ENCODE peak calls at places on chromosomes 6 and 20, in five cellular contexts. B is PC-3; D is heart left ventricle; Z is CD8-positive, alpha-beta T cell; Q is uterus. F is an unnamed sample. For H3K4me1, the result is how much of the 10 kb centered on the place peaks cover.

GRCh38 chr6:157054531-157054979 is 268.8 kb downstream of the TMEM242 start:
- DNase-seq in D (no peak), Z (no peak), B (no peak), Q (no peak), F (no peak)

GRCh38 chr6:169487579-169488205 is 214.1 kb downstream of the WDR27 start:
- DNase-seq in Q (no peak), Z (no peak), B (peak), D (no peak), F (no peak)

GRCh38 chr6:4426916-4427315 is 291.5 kb upstream of the ECI2 start:
- DNase-seq in B (no peak), Z (no peak), Q (no peak), D (no peak), F (no peak)

GRCh38 chr20:18650224-18650623 is 62.4 kb downstream of the DTD1 start:
- DNase-seq in B (no peak), D (no peak), Z (no peak), Q (no peak), F (no peak)

GRCh38 chr6:41419385-41419784 is 84.0 kb downstream of the NCR2 start:
- DNase-seq in D (no peak), Z (no peak), Q (no peak), B (no peak), F (no peak)

GRCh38 chr6:140274548-140274947 is 900.1 kb upstream of the CITED2 start:
- DNase-seq in B (no peak), Q (no peak), D (no peak), Z (no peak), F (no peak)

GRCh38 chr6:90295854-90296345 is 743 bp downstream of the BACH2 start:
- DNase-seq in Z (peak), D (peak), Q (peak), B (peak), F (peak)

GRCh38 chr6:123805921-123806320 is 2.3 kb downstream of the NKAIN2 start:
- DNase-seq in D (no peak), Z (no peak), B (no peak), Q (no peak), F (no peak)

GRCh38 chr6:145903356-145904102 is 60.6 kb downstream of the SHPRH start:
- DNase-seq in Z (no peak), D (no peak), B (no peak), Q (no peak), F (no peak)

DNA sequence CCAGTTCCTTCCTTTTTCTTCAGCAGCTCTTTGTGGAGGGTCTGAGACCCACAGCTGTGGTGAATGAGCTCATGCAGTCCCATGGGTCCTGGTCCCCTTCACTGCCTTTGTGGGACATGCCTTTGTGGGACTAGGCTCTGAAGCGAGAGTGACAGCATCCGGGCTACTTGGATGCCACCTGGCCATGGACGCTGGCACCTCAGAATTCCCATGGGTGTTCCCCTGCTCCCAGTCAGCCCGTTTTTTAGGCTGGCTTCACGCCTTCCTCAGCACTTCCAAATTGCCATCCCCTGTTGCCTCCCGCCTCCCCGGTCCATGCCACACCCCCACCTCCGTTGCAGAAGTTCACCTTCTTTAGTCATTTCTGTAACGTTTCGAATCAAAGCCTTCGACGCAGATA is 45.1 kb downstream of the RAMACL start:
- DNase-seq in B (no peak), Z (no peak), Q (no peak), D (no peak), F (no peak)
- H3K4me3 ChIP-seq in B (no peak), Z (no peak), Q (no peak), D (peak), F (peak)

DNA sequence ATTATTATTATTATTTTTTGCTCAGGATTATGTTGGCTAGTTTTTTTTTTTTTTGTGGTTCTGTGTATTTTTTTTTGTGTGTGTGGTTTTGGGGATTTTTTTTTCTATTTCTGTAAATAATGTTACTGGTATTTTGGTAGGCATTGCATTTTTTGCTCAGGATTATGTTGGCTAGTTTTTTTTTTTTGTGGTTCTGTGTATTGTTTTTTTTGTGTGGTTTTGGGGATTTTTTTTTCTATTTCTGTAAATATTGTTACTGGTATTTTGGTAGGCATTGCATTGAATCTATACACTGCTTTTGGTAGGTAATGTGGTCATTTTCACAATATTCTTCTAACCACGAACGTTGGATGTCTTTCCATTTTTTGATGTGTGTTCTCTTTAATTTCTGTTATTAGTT is 17.4 kb downstream of the PHF3 start:
- DNase-seq in B (no peak), D (no peak), Q (no peak), Z (no peak), F (no peak)
- H3K4me1 ChIP-seq in B (under half), D (under half), Q (under half), Z (half or more), F (under half)

GRCh38 chr20:843908-844307 is 10.4 kb downstream of the FAM110A start:
- DNase-seq in B (no peak), Q (no peak), Z (no peak), D (no peak), F (no peak)

GRCh38 chr20:845967-846893 is 12.7 kb downstream of the FAM110A start:
- DNase-seq in B (no peak), D (peak), Q (no peak), Z (no peak), F (no peak)

GRCh38 chr20:842547-842940 is 9.0 kb downstream of the FAM110A start:
- DNase-seq in B (no peak), D (no peak), Q (no peak), Z (no peak), F (no peak)

GRCh38 chr20:845226-845868 is 11.8 kb downstream of the FAM110A start:
- DNase-seq in B (no peak), Q (no peak), Z (no peak), D (no peak), F (no peak)

GRCh38 chr20:844473-845225 is 11.1 kb downstream of the FAM110A start:
- DNase-seq in B (peak), D (peak), Z (peak), Q (peak), F (peak)
- H3K27ac ChIP-seq in B (no peak), D (no peak), Z (peak), Q (no peak), F (no peak)

GRCh38 chr6:73704260-73704659 is 8.3 kb downstream of the CD109 start:
- DNase-seq in Q (no peak), Z (no peak), D (no peak), B (peak), F (no peak)
- H3K4me3 ChIP-seq in Q (no peak), Z (no peak), D (no peak), B (peak), F (no peak)

GRCh38 chr20:44583179-44583578 is 800 bp downstream of the PKIG start:
- DNase-seq in Z (no peak), D (no peak), B (no peak), Q (no peak), F (no peak)

GRCh38 chr20:44586289-44586911 is 4.0 kb downstream of the PKIG start:
- DNase-seq in B (no peak), Z (no peak), D (no peak), Q (no peak), F (no peak)

GRCh38 chr20:44584103-44584690 is 1.8 kb downstream of the PKIG start:
- DNase-seq in Z (no peak), Q (no peak), D (no peak), B (no peak), F (no peak)

GRCh38 chr20:44586986-44587980 is 4.9 kb downstream of the PKIG start:
- DNase-seq in Z (no peak), B (no peak), D (no peak), Q (no peak), F (no peak)

GRCh38 chr20:44585042-44585968 is 2.9 kb downstream of the PKIG start:
- DNase-seq in B (no peak), D (no peak), Z (no peak), Q (no peak), F (peak)
- H3K4me1 ChIP-seq in B (under half), D (under half), Z (under half), Q (under half), F (half or more)

DNA sequence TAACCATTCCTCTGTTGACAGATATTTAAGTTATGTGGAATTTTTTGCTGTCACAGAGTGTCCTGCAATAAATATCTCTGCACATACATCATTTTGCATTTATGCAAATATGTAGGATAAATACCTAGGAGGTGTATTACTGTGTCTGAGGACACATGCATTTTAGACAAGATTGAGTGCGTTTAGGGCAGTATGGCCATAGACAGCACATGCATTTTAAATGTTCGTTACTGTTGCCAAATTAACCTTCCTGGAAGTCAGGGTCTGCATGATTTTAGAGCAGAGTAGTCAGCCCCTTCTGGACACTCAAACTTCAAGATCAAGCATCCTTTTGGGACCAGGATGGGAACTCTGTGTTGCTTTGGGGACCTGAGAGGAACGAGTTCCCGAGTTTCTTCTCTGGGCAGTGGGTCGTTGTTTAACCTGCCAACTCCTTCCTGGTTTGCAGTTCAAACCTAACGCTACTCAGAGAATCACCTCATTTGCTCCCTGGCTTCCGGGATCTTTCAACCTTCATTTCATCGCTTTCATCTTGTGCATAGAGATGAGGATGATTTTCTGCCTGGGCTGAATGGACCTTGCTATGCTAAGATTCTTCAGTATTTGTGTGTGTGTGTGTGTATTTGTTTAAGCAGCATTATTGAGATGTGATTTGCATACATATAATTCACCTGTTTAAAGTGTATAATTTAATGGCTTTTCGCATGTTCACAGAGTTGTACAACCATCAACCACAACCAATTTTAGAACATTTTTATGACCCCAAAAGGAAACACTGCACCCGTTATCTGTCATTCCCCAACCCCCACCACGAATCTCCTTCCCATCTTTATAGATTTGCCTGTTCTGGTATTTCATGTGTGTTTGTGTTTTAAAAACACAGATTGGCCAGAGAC is 9.8 kb downstream of the BCAS4 start:
- DNase-seq in Q (no peak), B (no peak), Z (no peak), D (no peak), F (peak)
- H3K27ac ChIP-seq in Q (no peak), B (no peak), Z (peak), D (no peak), F (no peak)

GRCh38 chr6:29751480-29751879 is 28.2 kb downstream of the HLA-F start:
- DNase-seq in B (no peak), D (no peak), Z (no peak), Q (no peak), F (no peak)

GRCh38 chr6:29747688-29748250 is 24.5 kb downstream of the HLA-F start:
- DNase-seq in Q (no peak), Z (no peak), B (no peak), D (no peak), F (no peak)

GRCh38 chr6:29748391-29749352 is 25.4 kb downstream of the HLA-F start:
- DNase-seq in B (peak), D (peak), Q (peak), Z (peak), F (peak)

GRCh38 chr6:29750709-29751108 is 27.5 kb downstream of the HLA-F start:
- DNase-seq in Q (no peak), Z (no peak), B (no peak), D (no peak), F (no peak)

DNA sequence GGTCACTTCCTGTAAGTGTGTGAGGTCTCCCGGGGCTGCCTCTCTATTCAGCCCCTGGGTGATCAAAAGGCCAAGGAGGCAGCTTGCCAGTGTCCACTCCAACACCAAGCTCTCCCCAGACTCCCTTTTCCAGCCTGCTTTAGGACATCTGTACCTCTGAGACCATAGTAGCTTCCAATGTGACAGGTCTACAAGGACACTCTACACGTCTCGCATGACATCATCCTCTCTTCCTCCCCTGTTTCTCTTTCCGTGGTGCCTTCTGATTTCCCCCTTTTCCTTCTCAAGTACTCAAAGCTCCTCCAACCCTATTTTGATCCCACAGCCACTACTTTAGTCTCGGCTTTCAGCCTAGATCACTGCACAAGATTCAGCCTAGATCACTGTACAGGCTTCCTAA is 26.4 kb downstream of the HLA-F start:
- DNase-seq in Z (no peak), D (no peak), B (no peak), Q (no peak), F (no peak)
- H3K4me3 ChIP-seq in Z (peak), D (peak), B (no peak), Q (no peak), F (peak)

DNA sequence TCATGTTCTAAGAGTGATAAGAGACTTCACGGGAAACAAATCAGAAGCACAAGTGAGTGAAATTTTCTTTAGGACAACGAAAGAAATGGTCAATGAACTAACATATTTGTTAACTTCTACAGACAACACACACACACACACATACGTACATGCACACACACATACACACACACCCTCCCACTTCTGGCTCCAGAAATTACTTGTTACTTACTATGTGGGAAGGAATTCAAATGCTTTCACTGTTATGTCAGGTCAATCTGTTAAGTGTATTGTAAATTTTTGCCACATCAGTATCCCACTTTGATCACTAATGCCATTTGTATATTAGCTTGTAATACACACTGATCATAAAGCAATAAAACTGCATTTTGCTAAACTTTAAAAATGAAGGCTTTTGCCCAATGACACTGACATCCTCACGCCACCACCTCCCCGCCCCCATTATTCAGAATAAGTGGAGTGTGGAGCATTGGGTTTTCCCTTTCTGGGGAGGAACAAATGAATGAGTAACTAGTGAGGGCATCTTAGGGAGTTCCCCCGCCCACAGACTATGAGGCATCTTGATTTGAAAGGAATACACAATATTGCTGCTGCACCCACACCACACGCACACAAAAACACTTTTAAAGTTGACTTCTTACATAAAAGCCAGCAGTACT is 76.2 kb downstream of the ATXN1 start:
- DNase-seq in Z (peak), D (no peak), B (peak), Q (no peak), F (no peak)
- H3K4me1 ChIP-seq in Z (under half), D (under half), B (half or more), Q (under half), F (half or more)

GRCh38 chr6:125986295-125986955 is at the start of gene TRMT11:
- DNase-seq in D (peak), B (peak), Z (peak), Q (peak), F (peak)

GRCh38 chr6:125988280-125988679 is 1.9 kb downstream of the TRMT11 start:
- DNase-seq in Q (no peak), Z (no peak), D (no peak), B (no peak), F (no peak)

GRCh38 chr6:125986956-125987617 is 747 bp downstream of the TRMT11 start:
- DNase-seq in Q (no peak), Z (no peak), D (no peak), B (peak), F (no peak)

GRCh38 chr6:125991653-125992052 is 5.3 kb downstream of the TRMT11 start:
- DNase-seq in B (no peak), D (no peak), Z (no peak), Q (no peak), F (no peak)

GRCh38 chr6:125989631-125990030 is 3.3 kb downstream of the TRMT11 start:
- DNase-seq in D (no peak), Q (no peak), Z (no peak), B (peak), F (no peak)
- H3K27ac ChIP-seq in D (no peak), Q (peak), Z (no peak), B (no peak), F (no peak)

GRCh38 chr20:60100780-60101179 is 142.6 kb downstream of the CDH26 start:
- DNase-seq in Z (no peak), B (no peak), D (no peak), Q (no peak), F (no peak)

GRCh38 chr20:60102665-60103210 is 144.5 kb downstream of the CDH26 start:
- DNase-seq in Z (no peak), Q (no peak), B (peak), D (no peak), F (no peak)

GRCh38 chr20:60101201-60101893 is 143.1 kb downstream of the CDH26 start:
- DNase-seq in D (no peak), B (no peak), Z (no peak), Q (no peak), F (no peak)

GRCh38 chr20:60104980-60105379 is 146.8 kb downstream of the CDH26 start:
- DNase-seq in Z (no peak), D (no peak), B (no peak), Q (no peak), F (no peak)

DNA sequence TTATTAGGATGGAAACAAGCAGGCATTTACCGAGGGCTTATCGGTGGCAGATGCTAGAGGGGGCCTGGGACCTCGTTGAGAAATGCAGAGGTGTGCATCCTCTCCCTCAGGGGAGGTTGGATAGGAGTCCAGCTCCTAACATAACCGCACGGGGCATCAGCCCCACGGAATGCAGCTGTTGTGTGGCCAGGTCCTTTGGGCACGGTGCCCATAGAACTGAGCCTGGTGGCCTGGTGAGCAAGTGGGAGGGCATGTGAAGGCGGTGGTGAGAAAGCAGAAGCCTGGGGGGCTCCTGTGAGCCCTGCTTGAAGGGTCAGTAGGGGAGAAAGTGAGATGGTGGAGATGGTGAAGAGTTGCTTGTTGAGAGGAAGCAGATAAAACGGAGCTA is 143.7 kb downstream of the CDH26 start:
- DNase-seq in Q (no peak), B (no peak), Z (no peak), D (no peak), F (peak)
- H3K4me3 ChIP-seq in Q (no peak), B (no peak), Z (no peak), D (no peak), F (no peak)

F was measured in psoas muscle.